ENCODE peak calls at places on chromosomes 3 and 15, in nine cellular contexts. T is ovary, B is body of pancreas, F is left lung, E is GM23338, P is right lobe of liver, M is fibroblast of the aortic adventitia, Y is right atrium auricular region, G is fibroblast of villous mesenchyme. X is an unnamed sample.

GRCh38 chr15:22811640-22812039 is 25.2 kb downstream of the NIPA1 start:
- DNase-seq in P (peak), T (no peak), E (peak), F (no peak), G (peak), Y (no peak), B (peak), M (no peak), X (no peak)

GRCh38 chr3:190303887-190304286 is 18.4 kb downstream of the CLDN1 start:
- DNase-seq in P (no peak), T (no peak), E (no peak), F (no peak), Y (no peak), B (no peak), M (no peak), G (no peak), X (no peak)

GRCh38 chr3:105686324-105686897 is 182.4 kb downstream of the CBLB start:
- DNase-seq in B (no peak), Y (no peak), M (peak), E (peak), P (no peak), G (peak), F (no peak), T (no peak), X (no peak)

GRCh38 chr3:150238995-150239612 is 169.0 kb upstream of the TSC22D2 start:
- DNase-seq in T (no peak), P (no peak), E (peak), F (no peak), B (peak), M (no peak), G (no peak), Y (no peak), X (no peak)

GRCh38 chr3:7285502-7285901 is 424.6 kb downstream of the GRM7 start:
- DNase-seq in Y (no peak), G (no peak), B (peak), M (no peak), E (peak), F (no peak), T (no peak), P (no peak), X (no peak)

GRCh38 chr3:55894605-55895004 is 407.5 kb upstream of the WNT5A start:
- DNase-seq in B (no peak), Y (no peak), P (no peak), M (no peak), G (no peak), E (no peak), F (no peak), T (no peak), X (no peak)

GRCh38 chr15:81480645-81481053 is 106.6 kb upstream of the TMC3 start:
- DNase-seq in F (no peak), Y (no peak), B (no peak), M (peak), P (no peak), T (peak), G (peak), E (peak), X (peak)

GRCh38 chr15:38652998-38653397 is 88.4 kb upstream of the RASGRP1 start:
- DNase-seq in B (no peak), P (no peak), E (peak), F (no peak), G (no peak), T (no peak), M (no peak), Y (no peak), X (no peak)

GRCh38 chr3:173055228-173055933 is 85.7 kb downstream of the SPATA16 start:
- DNase-seq in B (no peak), E (no peak), G (no peak), P (no peak), M (no peak), Y (no peak), T (no peak), F (no peak), X (no peak)

GRCh38 chr15:38398134-38398533 is 55.8 kb upstream of the FAM98B start:
- DNase-seq in M (peak), P (no peak), Y (peak), F (no peak), B (peak), T (peak), G (peak), E (no peak), X (no peak)

GRCh38 chr3:191296041-191296541 is 33.1 kb upstream of the CCDC50 start:
- DNase-seq in M (no peak), T (no peak), B (no peak), F (no peak), Y (no peak), E (no peak), P (no peak), G (peak), X (no peak)

GRCh38 chr3:129690406-129690805 is 83.9 kb upstream of the PLXND1 start:
- DNase-seq in F (no peak), T (no peak), P (no peak), E (peak), M (peak), B (no peak), Y (no peak), G (peak), X (no peak)

GRCh38 chr3:98500019-98500418 is 2.5 kb downstream of the OR5K2 start:
- DNase-seq in M (no peak), T (no peak), Y (no peak), E (no peak), P (no peak), G (no peak), B (no peak), F (no peak), X (no peak)

GRCh38 chr3:49454457-49454856 is 15.6 kb upstream of the DAG1 start:
- DNase-seq in F (no peak), E (peak), T (no peak), P (no peak), G (peak), M (no peak), Y (no peak), B (peak), X (peak)

GRCh38 chr15:31465083-31465955 is 138.7 kb downstream of the KLF13 start:
- DNase-seq in F (no peak), E (no peak), P (no peak), M (no peak), G (no peak), T (no peak), B (peak), Y (peak), X (no peak)

GRCh38 chr15:33160581-33161165 is 33.8 kb downstream of the FMN1 start:
- DNase-seq in T (no peak), P (no peak), E (no peak), M (peak), F (no peak), G (no peak), B (no peak), Y (no peak), X (no peak)

GRCh38 chr15:90059208-90059985 is 42.9 kb downstream of the IDH2 start:
- DNase-seq in M (no peak), E (peak), G (no peak), P (peak), Y (no peak), T (no peak), B (peak), F (peak), X (no peak)

GRCh38 chr3:70808881-70809280 is 496.4 kb upstream of the MDFIC2 start:
- DNase-seq in Y (no peak), B (no peak), P (no peak), G (no peak), T (no peak), E (no peak), M (no peak), F (no peak), X (no peak)

GRCh38 chr3:17686613-17687012 is 55.8 kb downstream of the TBC1D5 start:
- DNase-seq in G (no peak), B (no peak), T (no peak), F (no peak), M (peak), E (peak), P (no peak), Y (no peak), X (no peak)

GRCh38 chr3:197285557-197285956 is 12.9 kb downstream of the DLG1 start:
- DNase-seq in M (no peak), P (no peak), Y (no peak), F (no peak), T (no peak), G (no peak), B (no peak), E (no peak), X (no peak)

GRCh38 chr3:123809597-123809996 is 74.5 kb downstream of the MYLK start:
- DNase-seq in P (no peak), E (no peak), B (no peak), M (no peak), F (no peak), Y (no peak), G (no peak), T (no peak), X (no peak)

GRCh38 chr15:69780374-69780773 is 317.3 kb downstream of the TLE3 start:
- DNase-seq in M (peak), F (no peak), B (no peak), E (no peak), P (no peak), G (no peak), T (no peak), Y (no peak), X (no peak)

GRCh38 chr15:72760590-72761260 is 22.8 kb downstream of the ADPGK start:
- DNase-seq in E (no peak), M (no peak), T (no peak), P (no peak), F (no peak), B (peak), G (no peak), Y (no peak), X (no peak)

GRCh38 chr15:99365232-99365631 is 114.0 kb downstream of the LRRC28 start:
- DNase-seq in G (no peak), E (no peak), M (no peak), T (no peak), P (no peak), Y (no peak), F (no peak), B (no peak), X (no peak)

GRCh38 chr15:37788767-37789391 is 145.6 kb upstream of the TMCO5A start:
- DNase-seq in F (no peak), G (no peak), M (no peak), Y (no peak), T (no peak), E (no peak), B (no peak), P (no peak), X (no peak)

GRCh38 chr15:78149805-78150751 is 916 bp downstream of the IDH3A start:
- DNase-seq in F (no peak), G (peak), P (no peak), T (no peak), E (peak), B (no peak), M (peak), Y (no peak), X (no peak)

GRCh38 chr15:57327985-57328471 is 48.3 kb upstream of the CGNL1 start:
- DNase-seq in B (no peak), E (no peak), G (peak), F (no peak), P (no peak), T (no peak), Y (peak), M (peak), X (no peak)

GRCh38 chr15:48718646-48719045 is 73.1 kb upstream of the FBN1 start:
- DNase-seq in E (no peak), Y (peak), P (no peak), B (no peak), T (no peak), G (peak), M (peak), F (no peak), X (no peak)

GRCh38 chr15:48720646-48721045 is 75.1 kb upstream of the FBN1 start:
- DNase-seq in T (no peak), P (no peak), M (peak), B (no peak), Y (no peak), F (no peak), E (no peak), G (peak), X (no peak)

GRCh38 chr15:48719668-48720067 is 74.2 kb upstream of the FBN1 start:
- DNase-seq in P (no peak), F (no peak), M (no peak), Y (no peak), G (no peak), B (no peak), T (no peak), E (no peak), X (no peak)

GRCh38 chr15:48721061-48721810 is 75.7 kb upstream of the FBN1 start:
- DNase-seq in B (no peak), T (no peak), Y (no peak), P (no peak), G (peak), E (no peak), F (no peak), M (peak), X (no peak)

GRCh38 chr15:48717458-48717857 is 71.9 kb upstream of the FBN1 start:
- DNase-seq in E (no peak), B (no peak), T (no peak), F (no peak), G (peak), M (peak), Y (no peak), P (no peak), X (no peak)
- TF ChIP-seq CTCF in E (no peak), B (no peak), T (no peak), F (no peak), G (peak), M (peak), Y (no peak), P (peak), X (no peak)

GRCh38 chr3:47781326-47781684 is 388 bp downstream of the SMARCC1 start:
- DNase-seq in Y (no peak), T (peak), E (peak), F (peak), G (peak), B (peak), M (no peak), P (peak), X (peak)

GRCh38 chr3:47780727-47781325 is 867 bp downstream of the SMARCC1 start:
- DNase-seq in T (no peak), E (no peak), G (peak), Y (no peak), P (no peak), F (peak), M (peak), B (no peak), X (no peak)

GRCh38 chr3:47783673-47784072 is 2.0 kb upstream of the SMARCC1 start:
- DNase-seq in T (no peak), P (no peak), E (no peak), M (no peak), F (no peak), Y (no peak), G (no peak), B (no peak), X (no peak)

GRCh38 chr3:47782538-47783308 is 1.0 kb upstream of the SMARCC1 start:
- DNase-seq in M (no peak), Y (no peak), E (no peak), B (no peak), T (no peak), P (no peak), G (no peak), F (no peak), X (no peak)

DNA sequence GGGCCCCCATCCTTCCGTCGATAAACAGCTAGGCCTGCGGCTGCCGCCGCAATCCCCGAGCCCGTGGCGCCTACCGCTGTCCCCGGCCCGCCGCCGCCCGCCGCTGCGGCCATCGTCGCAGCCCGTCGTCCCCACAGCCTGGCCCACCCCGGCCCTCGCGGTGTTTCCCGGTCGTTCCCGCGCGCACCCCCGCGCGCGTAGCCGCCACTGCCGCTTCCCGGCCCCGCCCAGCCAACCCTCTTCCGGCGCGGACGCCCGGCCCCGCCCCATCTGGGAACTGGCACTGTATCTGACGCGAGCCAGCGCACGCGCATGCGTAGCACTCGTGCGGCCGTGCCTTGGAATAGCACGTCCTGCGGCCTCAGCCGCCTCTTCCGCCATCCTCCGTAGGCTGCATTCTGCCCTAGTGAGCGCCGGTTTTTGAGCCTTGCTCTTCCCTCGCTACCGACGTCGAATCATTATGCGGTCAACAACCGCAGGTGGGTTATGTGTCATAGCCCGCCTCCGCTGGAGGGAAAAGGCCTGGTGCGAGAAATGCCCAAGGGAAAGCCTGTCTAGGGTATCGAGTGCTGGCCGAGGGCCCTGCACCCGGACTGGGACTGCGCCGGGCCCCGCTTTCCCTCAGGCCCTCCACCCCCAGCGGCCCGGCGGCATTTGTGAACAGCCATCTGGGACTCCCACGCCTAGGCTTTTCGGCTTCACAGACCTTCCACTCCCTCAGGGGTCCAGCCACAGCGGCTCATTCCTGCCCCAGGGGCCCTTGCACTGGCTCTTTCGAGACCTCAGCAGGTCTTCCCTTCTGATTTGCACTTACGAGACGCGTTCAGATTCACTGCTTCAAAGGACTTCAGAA is at the start of gene SMARCC1:
- DNase-seq in Y (peak), G (peak), T (peak), F (peak), B (peak), E (peak), P (peak), M (peak), X (peak)
- TF ChIP-seq CTCF in Y (peak), G (no peak), T (no peak), F (peak), B (peak), E (no peak), P (peak), M (peak), X (no peak)

GRCh38 chr3:148002705-148003205 is 593.6 kb downstream of the ZIC1 start:
- DNase-seq in M (no peak), F (no peak), G (no peak), E (no peak), T (no peak), B (no peak), Y (no peak), P (no peak), X (no peak)
- TF ChIP-seq CTCF in M (no peak), F (no peak), G (no peak), E (no peak), T (no peak), B (no peak), Y (no peak), P (no peak), X (no peak)

DNA sequence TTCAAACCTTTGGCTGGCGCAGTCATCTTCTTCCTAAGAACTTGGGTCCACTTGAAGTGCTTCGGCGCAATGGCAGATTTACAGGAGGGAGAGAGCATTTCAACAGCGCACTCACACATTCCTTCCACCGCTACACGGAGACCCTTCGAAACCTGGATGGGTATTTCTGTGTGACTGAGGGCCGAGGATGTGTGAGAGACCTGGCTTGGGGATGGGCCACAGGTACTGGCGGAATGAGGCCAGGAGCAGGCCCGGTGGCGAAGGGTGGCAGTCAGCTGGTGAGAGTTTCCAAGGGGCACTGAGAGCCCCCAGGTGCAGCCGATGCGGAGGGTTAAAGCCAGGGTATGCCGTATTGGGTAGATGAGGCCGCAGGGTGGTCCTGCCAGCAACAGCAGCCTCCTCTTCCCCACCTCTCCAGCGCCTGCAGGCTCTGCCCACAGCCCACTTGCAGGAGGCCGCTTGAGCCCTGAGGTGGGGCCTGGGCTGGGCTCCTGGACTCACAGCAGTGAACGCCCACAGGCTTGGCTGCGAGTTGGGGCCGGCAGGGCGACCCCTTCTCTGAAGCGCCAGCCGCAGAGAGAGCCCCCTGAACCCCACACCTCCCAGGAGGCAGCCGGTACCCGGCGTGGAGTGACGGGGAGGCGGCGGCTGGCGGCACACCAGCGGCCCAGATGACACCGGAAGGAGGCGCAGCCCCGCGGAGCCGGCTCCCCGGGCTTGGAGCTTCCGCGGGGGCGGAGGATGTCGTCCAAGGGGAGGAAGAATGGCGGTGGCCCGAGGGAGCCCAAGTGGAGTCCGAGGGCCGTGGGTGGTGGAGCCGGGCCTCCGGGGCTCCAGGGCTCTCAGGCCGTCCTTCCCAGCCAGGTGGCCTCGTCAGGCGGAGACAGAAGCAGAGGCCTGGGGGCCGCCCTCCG is 166.5 kb downstream of the NSMCE3 start:
- DNase-seq in E (peak), G (no peak), M (no peak), Y (no peak), T (no peak), F (no peak), P (no peak), B (no peak), X (no peak)
- TF ChIP-seq CTCF in E (no peak), G (no peak), M (no peak), Y (no peak), T (no peak), F (no peak), P (no peak), B (no peak), X (no peak)

GRCh38 chr3:111688190-111688800 is 93.1 kb upstream of the ZBED2 start:
- DNase-seq in B (no peak), M (no peak), T (no peak), E (no peak), G (no peak), F (no peak), P (no peak), Y (no peak), X (no peak)

GRCh38 chr3:111694471-111694870 is 99.3 kb upstream of the ZBED2 start:
- DNase-seq in T (no peak), G (no peak), M (no peak), Y (no peak), P (no peak), E (no peak), F (no peak), B (no peak), X (no peak)

GRCh38 chr3:111690242-111690641 is 95.1 kb upstream of the ZBED2 start:
- DNase-seq in G (no peak), M (peak), T (no peak), Y (no peak), E (no peak), P (no peak), B (no peak), F (no peak), X (no peak)

GRCh38 chr3:111692593-111693552 is 97.7 kb upstream of the ZBED2 start:
- DNase-seq in M (no peak), F (no peak), P (no peak), T (no peak), Y (no peak), B (no peak), E (no peak), G (no peak), X (no peak)

GRCh38 chr3:111691293-111691909 is 96.3 kb upstream of the ZBED2 start:
- DNase-seq in B (no peak), Y (no peak), F (no peak), E (peak), T (no peak), M (peak), G (peak), P (no peak), X (no peak)
- TF ChIP-seq CTCF in B (peak), Y (no peak), F (no peak), E (peak), T (no peak), M (peak), G (peak), P (peak), X (peak)

GRCh38 chr3:12149029-12149428 is 9.7 kb downstream of the TIMP4 start:
- DNase-seq in G (no peak), B (no peak), F (no peak), M (no peak), P (peak), T (no peak), E (no peak), Y (no peak), X (no peak)
- TF ChIP-seq CTCF in G (no peak), B (no peak), F (no peak), M (no peak), P (no peak), T (no peak), E (no peak), Y (no peak), X (no peak)